ENCODE peak calls at places on chromosomes 11 and 22, in ten cellular contexts. One of them, this sample, is unnamed.

GRCh38 chr11:9363954-9364912 is 20.2 kb upstream of the IPO7 start:
- DNase-seq in neuronal stem cell: peak; percentile 90
- DNase-seq in IMR-90: peak; percentile 98
- DNase-seq in HCT116: peak; percentile 97
- DNase-seq in PC-3: peak; percentile 98
- DNase-seq in colonic mucosa: peak; percentile 92
- DNase-seq in fibroblast of lung: peak; percentile 99
- DNase-seq in DND-41: peak; percentile 80
- DNase-seq in NT2/D1: peak; percentile 94
- DNase-seq in SK-N-MC: peak; percentile 37
- DNase-seq in this sample: peak; percentile 100

GRCh38 chr22:20624161-20624616 is 116.8 kb downstream of the MED15 start:
- DNase-seq in neuronal stem cell: no peak
- DNase-seq in IMR-90: peak; percentile 31
- DNase-seq in HCT116: no peak
- DNase-seq in PC-3: peak; percentile 23
- DNase-seq in colonic mucosa: no peak
- DNase-seq in fibroblast of lung: peak; percentile 16
- DNase-seq in DND-41: no peak
- DNase-seq in NT2/D1: no peak
- DNase-seq in SK-N-MC: no peak
- DNase-seq in this sample: peak; percentile 50

GRCh38 chr11:10930224-10930960 is 72.5 kb upstream of the ZBED5 start:
- DNase-seq in neuronal stem cell: no peak
- DNase-seq in IMR-90: peak; percentile 33
- DNase-seq in HCT116: no peak
- DNase-seq in PC-3: peak; percentile 17
- DNase-seq in colonic mucosa: peak; percentile 42
- DNase-seq in fibroblast of lung: peak; percentile 40
- DNase-seq in DND-41: peak; percentile 6
- DNase-seq in NT2/D1: no peak
- DNase-seq in SK-N-MC: no peak
- DNase-seq in this sample: peak; percentile 69

GRCh38 chr11:2302280-2302843 is 549 bp downstream of the TSPAN32 start:
- DNase-seq in neuronal stem cell: no peak
- DNase-seq in IMR-90: no peak
- DNase-seq in HCT116: no peak
- DNase-seq in PC-3: no peak
- DNase-seq in colonic mucosa: peak; percentile 17
- DNase-seq in fibroblast of lung: no peak
- DNase-seq in DND-41: no peak
- DNase-seq in NT2/D1: no peak
- DNase-seq in SK-N-MC: no peak
- DNase-seq in this sample: no peak

GRCh38 chr11:133227674-133228111 is 304.6 kb downstream of the OPCML start:
- DNase-seq in neuronal stem cell: no peak
- DNase-seq in IMR-90: no peak
- DNase-seq in HCT116: no peak
- DNase-seq in PC-3: no peak
- DNase-seq in colonic mucosa: no peak
- DNase-seq in fibroblast of lung: no peak
- DNase-seq in DND-41: no peak
- DNase-seq in NT2/D1: no peak
- DNase-seq in SK-N-MC: no peak
- DNase-seq in this sample: no peak

GRCh38 chr11:116694815-116695590 is 77.8 kb downstream of the BUD13 start:
- DNase-seq in neuronal stem cell: no peak
- DNase-seq in IMR-90: no peak
- DNase-seq in HCT116: no peak
- DNase-seq in PC-3: peak; percentile 89
- DNase-seq in colonic mucosa: no peak
- DNase-seq in fibroblast of lung: no peak
- DNase-seq in DND-41: no peak
- DNase-seq in NT2/D1: no peak
- DNase-seq in SK-N-MC: no peak
- DNase-seq in this sample: no peak

GRCh38 chr11:28963189-28963588 is 855.0 kb downstream of the METTL15 start:
- DNase-seq in neuronal stem cell: no peak
- DNase-seq in IMR-90: peak; percentile 83
- DNase-seq in HCT116: no peak
- DNase-seq in PC-3: peak; percentile 37
- DNase-seq in colonic mucosa: no peak
- DNase-seq in fibroblast of lung: peak; percentile 51
- DNase-seq in DND-41: no peak
- DNase-seq in NT2/D1: no peak
- DNase-seq in SK-N-MC: no peak
- DNase-seq in this sample: peak; percentile 84

GRCh38 chr22:46672731-46673130 is 52.5 kb downstream of the GRAMD4 start:
- DNase-seq in neuronal stem cell: no peak
- DNase-seq in IMR-90: no peak
- DNase-seq in HCT116: no peak
- DNase-seq in PC-3: no peak
- DNase-seq in colonic mucosa: peak; percentile 78
- DNase-seq in fibroblast of lung: no peak
- DNase-seq in DND-41: no peak
- DNase-seq in NT2/D1: no peak
- DNase-seq in SK-N-MC: peak; percentile 5
- DNase-seq in this sample: peak; percentile 23

GRCh38 chr22:19637405-19638281 is 76.7 kb upstream of the SEPTIN5 start:
- DNase-seq in neuronal stem cell: no peak
- DNase-seq in IMR-90: no peak
- DNase-seq in HCT116: no peak
- DNase-seq in PC-3: no peak
- DNase-seq in colonic mucosa: no peak
- DNase-seq in fibroblast of lung: no peak
- DNase-seq in DND-41: no peak
- DNase-seq in NT2/D1: no peak
- DNase-seq in SK-N-MC: no peak
- DNase-seq in this sample: no peak

GRCh38 chr22:42283288-42284229 is 13.1 kb upstream of the TCF20 start:
- DNase-seq in neuronal stem cell: peak; percentile 71
- DNase-seq in IMR-90: no peak
- DNase-seq in HCT116: no peak
- DNase-seq in PC-3: no peak
- DNase-seq in colonic mucosa: no peak
- DNase-seq in fibroblast of lung: peak; percentile 20
- DNase-seq in DND-41: no peak
- DNase-seq in NT2/D1: no peak
- DNase-seq in SK-N-MC: no peak
- DNase-seq in this sample: peak; percentile 58

DNA sequence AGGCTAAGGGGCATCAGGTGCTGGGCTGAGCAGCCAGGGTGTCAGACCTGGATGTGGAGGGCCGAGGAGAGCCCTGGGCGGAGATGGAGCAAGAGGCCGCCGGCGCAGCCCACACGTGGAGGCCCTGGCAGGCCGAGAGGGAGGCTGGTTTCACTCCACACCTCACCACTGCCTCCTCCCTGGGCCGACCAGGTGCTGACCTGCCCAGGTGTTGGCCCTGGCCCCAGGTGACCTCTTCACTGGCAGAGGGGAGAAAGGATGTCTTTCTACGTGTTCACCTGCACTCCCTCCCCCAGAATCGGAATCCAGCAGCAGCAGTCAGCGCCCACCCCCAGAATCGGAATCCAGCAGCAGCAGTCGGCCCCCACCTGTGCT is 781 bp downstream of the ANO9 start:
- DNase-seq in neuronal stem cell: no peak
- DNase-seq in IMR-90: no peak
- DNase-seq in HCT116: no peak
- DNase-seq in PC-3: no peak
- DNase-seq in colonic mucosa: no peak
- DNase-seq in fibroblast of lung: no peak
- DNase-seq in DND-41: no peak
- DNase-seq in NT2/D1: no peak
- DNase-seq in SK-N-MC: no peak
- DNase-seq in this sample: no peak
- H3K9ac ChIP-seq in neuronal stem cell: no peak overlapping the region
- H3K9ac ChIP-seq in IMR-90: no peak overlapping the region
- H3K9ac ChIP-seq in HCT116: peak overlapping the region; percentile 81
- H3K9ac ChIP-seq in PC-3: no peak overlapping the region
- H3K9ac ChIP-seq in colonic mucosa: peak overlapping the region; percentile 61
- H3K9ac ChIP-seq in fibroblast of lung: no peak overlapping the region
- H3K9ac ChIP-seq in DND-41: no peak overlapping the region
- H3K9ac ChIP-seq in NT2/D1: peak overlapping the region; percentile 53
- H3K9ac ChIP-seq in SK-N-MC: no peak overlapping the region
- H3K9ac ChIP-seq in this sample: no peak overlapping the region

DNA sequence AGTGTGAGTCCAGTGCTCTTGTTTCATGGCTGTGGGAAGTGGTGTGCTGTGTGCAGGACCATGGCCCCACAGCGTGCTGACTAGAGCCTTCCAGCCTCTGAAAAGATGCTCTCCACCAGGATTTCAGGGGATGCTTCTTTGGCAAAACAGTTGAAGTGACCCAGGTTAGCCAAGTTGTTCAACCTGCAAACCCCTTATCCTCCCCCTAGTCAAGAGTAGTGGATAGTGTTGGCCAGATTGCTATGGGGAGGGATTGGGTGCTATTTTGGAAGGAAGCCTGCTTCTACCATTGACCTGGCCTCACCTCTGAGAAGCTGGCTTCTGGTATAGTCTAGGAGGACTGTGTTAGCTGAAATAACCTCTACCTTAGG is 1.7 kb downstream of the MICAL2 start:
- DNase-seq in neuronal stem cell: no peak
- DNase-seq in IMR-90: no peak
- DNase-seq in HCT116: no peak
- DNase-seq in PC-3: no peak
- DNase-seq in colonic mucosa: no peak
- DNase-seq in fibroblast of lung: no peak
- DNase-seq in DND-41: no peak
- DNase-seq in NT2/D1: no peak
- DNase-seq in SK-N-MC: no peak
- DNase-seq in this sample: no peak
- H3K4me3 ChIP-seq in neuronal stem cell: no peak overlapping the region
- H3K4me3 ChIP-seq in IMR-90: peak overlapping the region; percentile 80
- H3K4me3 ChIP-seq in HCT116: no peak overlapping the region
- H3K4me3 ChIP-seq in PC-3: peak overlapping the region; percentile 93
- H3K4me3 ChIP-seq in colonic mucosa: peak overlapping the region; percentile 84
- H3K4me3 ChIP-seq in fibroblast of lung: peak overlapping the region; percentile 90
- H3K4me3 ChIP-seq in DND-41: no peak overlapping the region
- H3K4me3 ChIP-seq in NT2/D1: no peak overlapping the region
- H3K4me3 ChIP-seq in SK-N-MC: no peak overlapping the region
- H3K4me3 ChIP-seq in this sample: peak overlapping the region; percentile 91

DNA sequence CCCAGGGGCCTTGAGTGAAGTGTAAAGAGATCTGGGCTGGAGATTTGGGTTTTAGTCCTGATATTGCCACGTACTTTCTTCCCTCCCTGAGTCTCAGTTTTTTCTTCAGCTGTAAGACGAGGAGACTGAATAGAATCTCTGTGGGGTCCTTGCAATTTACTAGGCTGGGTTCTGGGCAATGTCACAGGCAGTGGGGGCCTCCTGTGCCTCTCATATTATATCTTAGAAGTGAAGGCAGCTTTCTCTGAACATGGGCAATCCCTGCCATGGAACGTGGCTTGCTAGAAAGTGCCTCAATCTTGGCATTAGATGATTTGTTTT is 62.0 kb upstream of the PTPRJ start:
- DNase-seq in neuronal stem cell: no peak
- DNase-seq in IMR-90: no peak
- DNase-seq in HCT116: no peak
- DNase-seq in PC-3: no peak
- DNase-seq in colonic mucosa: no peak
- DNase-seq in fibroblast of lung: no peak
- DNase-seq in DND-41: no peak
- DNase-seq in NT2/D1: no peak
- DNase-seq in SK-N-MC: no peak
- DNase-seq in this sample: peak; percentile 12
- H3K9ac ChIP-seq in neuronal stem cell: no peak overlapping the region
- H3K9ac ChIP-seq in IMR-90: peak overlapping the region; percentile 21
- H3K9ac ChIP-seq in HCT116: peak overlapping the region; percentile 11
- H3K9ac ChIP-seq in PC-3: no peak overlapping the region
- H3K9ac ChIP-seq in colonic mucosa: no peak overlapping the region
- H3K9ac ChIP-seq in fibroblast of lung: peak overlapping the region; percentile 29
- H3K9ac ChIP-seq in DND-41: no peak overlapping the region
- H3K9ac ChIP-seq in NT2/D1: peak overlapping the region; percentile 33
- H3K9ac ChIP-seq in SK-N-MC: no peak overlapping the region
- H3K9ac ChIP-seq in this sample: peak overlapping the region; percentile 39

GRCh38 chr22:45468872-45469572 is 33.7 kb upstream of the FBLN1 start:
- DNase-seq in neuronal stem cell: no peak
- DNase-seq in IMR-90: peak; percentile 63
- DNase-seq in HCT116: no peak
- DNase-seq in PC-3: peak; percentile 70
- DNase-seq in colonic mucosa: no peak
- DNase-seq in fibroblast of lung: peak; percentile 77
- DNase-seq in DND-41: no peak
- DNase-seq in NT2/D1: no peak
- DNase-seq in SK-N-MC: no peak
- DNase-seq in this sample: peak; percentile 89
- H3K4me3 ChIP-seq in neuronal stem cell: no peak overlapping the region
- H3K4me3 ChIP-seq in IMR-90: no peak overlapping the region
- H3K4me3 ChIP-seq in HCT116: no peak overlapping the region
- H3K4me3 ChIP-seq in PC-3: peak overlapping the region; percentile 58
- H3K4me3 ChIP-seq in colonic mucosa: no peak overlapping the region
- H3K4me3 ChIP-seq in fibroblast of lung: no peak overlapping the region
- H3K4me3 ChIP-seq in DND-41: no peak overlapping the region
- H3K4me3 ChIP-seq in NT2/D1: no peak overlapping the region
- H3K4me3 ChIP-seq in SK-N-MC: no peak overlapping the region
- H3K4me3 ChIP-seq in this sample: peak overlapping the region; percentile 56